ENCODE peak calls at places on chromosomes 11 and 22, in six cellular contexts. T is neural progenitor cell, Z is IMR-90, A is psoas muscle, Y is cardiac fibroblast, K is fibroblast of pulmonary artery. N is an unnamed sample.

GRCh38 chr11:110032257-110032656 is 60.9 kb upstream of the ZC3H12C start:
- DNase-seq in T (peak; percentile 20), Z (no peak), A (no peak), Y (no peak), K (no peak), N (peak; percentile 4)

GRCh38 chr22:30348837-30349236 is 7.9 kb downstream of the SF3A1 start:
- DNase-seq in T (no peak), Z (no peak), A (no peak), Y (no peak), K (no peak), N (peak; percentile 16)

GRCh38 chr11:13635804-13636203 is 32.7 kb upstream of the FAR1 start:
- DNase-seq in T (no peak), Z (no peak), A (no peak), Y (no peak), K (no peak), N (no peak)

GRCh38 chr11:35418847-35419712 is at the start of gene SLC1A2:
- DNase-seq in T (peak; percentile 82), Z (peak; percentile 19), A (peak; percentile 28), Y (peak; percentile 31), K (peak; percentile 13), N (peak; percentile 24)

GRCh38 chr11:68798221-68798813 is 43.4 kb downstream of the CPT1A start:
- DNase-seq in T (peak; percentile 83), Z (no peak), A (no peak), Y (peak; percentile 33), K (peak; percentile 27), N (peak; percentile 15)

GRCh38 chr22:30609260-30610185 is 2.5 kb downstream of the TCN2 start:
- DNase-seq in T (no peak), Z (peak; percentile 86), A (peak; percentile 33), Y (peak; percentile 78), K (peak; percentile 78), N (peak; percentile 77)

GRCh38 chr22:21684492-21685163 is 18.8 kb downstream of the PPIL2 start:
- DNase-seq in T (no peak), Z (no peak), A (no peak), Y (no peak), K (no peak), N (no peak)

GRCh38 chr11:65425971-65426838 is 3.6 kb downstream of the NEAT1 start:
- DNase-seq in T (no peak), Z (peak; percentile 89), A (no peak), Y (peak; percentile 78), K (peak; percentile 85), N (peak; percentile 85)

GRCh38 chr22:31753005-31753633 is 700 bp upstream of the DEPDC5 start:
- DNase-seq in T (peak; percentile 93), Z (no peak), A (peak; percentile 39), Y (peak; percentile 46), K (no peak), N (no peak)

GRCh38 chr11:129440028-129440630 is 64.5 kb downstream of the BARX2 start:
- DNase-seq in T (no peak), Z (no peak), A (no peak), Y (no peak), K (no peak), N (no peak)

GRCh38 chr11:76152741-76153608 is 53.3 kb downstream of the WNT11 start:
- DNase-seq in T (peak; percentile 33), Z (no peak), A (no peak), Y (no peak), K (no peak), N (no peak)
- H3K4me3 ChIP-seq in T (peak overlapping the region; percentile 34), Z (no peak overlapping the region), A (peak overlapping the region; percentile 63), Y (peak overlapping the region; percentile 26), K (peak overlapping the region; percentile 48), N (no peak overlapping the region)

DNA sequence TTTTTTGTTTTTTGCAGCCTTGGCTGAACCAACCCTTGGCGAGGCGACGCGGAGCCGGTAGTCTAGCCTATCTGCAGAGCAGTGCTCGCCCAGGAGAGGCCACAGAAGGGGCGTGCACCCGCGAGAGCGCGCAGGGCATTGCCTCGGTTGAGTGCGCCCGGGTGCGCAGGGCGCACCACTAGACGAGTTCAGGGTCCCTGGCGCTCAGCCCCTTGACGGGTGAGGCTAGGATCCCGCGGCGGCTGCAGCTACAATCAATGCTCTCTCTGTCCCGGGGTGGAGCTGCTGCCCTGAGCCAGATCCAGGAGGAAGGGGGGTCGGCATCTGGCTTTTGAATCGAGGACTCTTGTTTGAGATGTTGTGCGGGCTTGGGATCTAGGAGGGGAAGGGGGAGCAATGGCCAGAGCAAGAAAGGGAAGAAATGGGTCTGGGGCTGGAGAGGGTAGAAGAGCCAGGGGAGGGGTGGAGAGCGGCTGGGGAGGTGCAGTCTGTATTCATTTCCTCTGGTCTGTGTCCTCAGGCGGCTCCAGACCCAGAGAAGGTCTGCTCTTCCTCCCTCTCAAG is 949 bp downstream of the THY1 start:
- DNase-seq in T (peak; percentile 74), Z (peak; percentile 24), A (no peak), Y (peak; percentile 37), K (no peak), N (peak; percentile 50)
- TF ChIP-seq CTCF in T (no peak), Z (no peak), A (no peak), Y (no peak), K (no peak), N (no peak)

GRCh38 chr22:38707984-38708383 is 2.2 kb downstream of the GTPBP1 start:
- DNase-seq in T (no peak), Z (no peak), A (no peak), Y (no peak), K (no peak), N (no peak)
- H3K4me3 ChIP-seq in T (peak overlapping the region; percentile 88), Z (no peak overlapping the region), A (peak overlapping the region; percentile 98), Y (no peak overlapping the region), K (no peak overlapping the region), N (no peak overlapping the region)

GRCh38 chr11:8683115-8683807 is 669 bp downstream of the RPL27A start:
- DNase-seq in T (peak; percentile 45), Z (no peak), A (peak; percentile 31), Y (no peak), K (no peak), N (peak; percentile 30)

GRCh38 chr11:8684600-8685290 is 2.2 kb downstream of the RPL27A start:
- DNase-seq in T (no peak), Z (no peak), A (no peak), Y (no peak), K (no peak), N (no peak)

GRCh38 chr11:8685306-8685705 is 2.7 kb downstream of the RPL27A start:
- DNase-seq in T (no peak), Z (no peak), A (no peak), Y (no peak), K (no peak), N (no peak)

GRCh38 chr11:8681837-8682218 is 637 bp downstream of the TRIM66 start:
- DNase-seq in T (no peak), Z (no peak), A (no peak), Y (no peak), K (no peak), N (no peak)

DNA sequence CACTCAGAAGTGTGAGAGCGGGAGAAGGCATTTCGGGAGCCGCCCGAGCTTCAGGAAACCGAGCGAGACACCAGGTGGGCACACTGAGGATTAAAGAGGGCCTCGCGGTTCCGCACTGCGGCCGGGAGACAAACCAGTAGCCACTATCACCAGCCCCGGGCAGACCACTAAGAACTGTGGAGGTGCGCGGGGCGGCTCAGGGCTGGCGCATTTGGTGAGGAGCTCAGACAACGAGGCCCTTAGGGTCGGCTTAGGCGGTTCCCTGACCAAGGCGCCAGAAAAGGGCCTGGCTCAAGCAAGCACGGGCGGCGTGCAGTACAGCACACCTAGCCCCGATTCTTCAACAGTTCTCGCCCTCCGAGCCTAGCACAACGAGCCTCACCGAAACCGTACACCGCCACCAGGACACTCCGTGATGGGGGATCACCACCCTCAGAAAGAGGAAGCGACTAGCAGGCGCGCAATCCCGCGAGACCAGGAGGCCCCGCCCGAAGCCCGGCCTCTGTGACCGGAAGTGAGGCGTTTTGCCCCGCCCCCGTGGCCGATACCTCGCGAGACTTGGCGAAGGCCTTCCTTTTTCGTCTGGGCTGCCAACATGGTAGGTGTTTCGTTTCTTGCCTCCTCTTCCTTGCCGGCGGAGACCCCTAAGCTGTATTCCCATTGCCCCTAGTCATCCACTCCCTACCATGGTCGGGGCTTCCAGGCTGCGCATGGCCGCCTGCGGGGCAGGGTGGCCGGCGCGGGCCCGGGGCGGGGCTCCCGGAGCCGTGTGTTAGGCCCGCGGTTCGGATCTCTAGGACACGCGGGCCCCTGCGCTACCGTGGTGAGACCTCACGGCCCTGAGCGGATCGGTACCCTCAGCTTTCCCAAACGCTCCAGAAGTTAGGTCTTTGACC is at the start of the genes RPL27A and TRIM66:
- DNase-seq in T (peak; percentile 98), Z (peak; percentile 95), A (peak; percentile 99), Y (peak; percentile 97), K (peak; percentile 97), N (peak; percentile 96)
- TF ChIP-seq CTCF in T (no peak), Z (peak; percentile 10), A (no peak), Y (peak; percentile 15), K (peak; percentile 4), N (peak; percentile 31)

GRCh38 chr22:28795932-28796856 is 4.2 kb downstream of the XBP1 start:
- DNase-seq in T (no peak), Z (no peak), A (no peak), Y (no peak), K (no peak), N (no peak)
- H3K4me3 ChIP-seq in T (no peak overlapping the region), Z (no peak overlapping the region), A (no peak overlapping the region), Y (no peak overlapping the region), K (no peak overlapping the region), N (no peak overlapping the region)

GRCh38 chr22:45731798-45732495 is 60.3 kb downstream of the ATXN10 start:
- DNase-seq in T (peak; percentile 17), Z (peak; percentile 47), A (peak; percentile 16), Y (peak; percentile 51), K (peak; percentile 52), N (peak; percentile 59)
- TF ChIP-seq CTCF in T (peak; percentile 63), Z (peak; percentile 53), A (no peak), Y (peak; percentile 30), K (peak; percentile 63), N (peak; percentile 63)

N was measured in fibroblast of the aortic adventitia.